ENCODE peak calls at places on chromosomes 1 and 21, in nine cellular contexts. M is bronchial epithelial cell, R is foreskin fibroblast, E is upper lobe of right lung, G is Calu3, F is NB4, Y is colonic mucosa, W is lower lobe of right lung, Z is IMR-90. B is an unnamed sample.

GRCh38 chr1:162904579-162904978 is 43.6 kb upstream of the CCDC190 start:
- DNase-seq in M (no peak), Z (no peak), Y (no peak), E (no peak), G (no peak), F (no peak), R (no peak), W (no peak), B (no peak)

GRCh38 chr1:159828916-159829634 is 2.4 kb downstream of the SLAMF8 start:
- DNase-seq in M (no peak), Y (peak; percentile 40), G (peak; percentile 63), F (peak; percentile 77), E (peak; percentile 75), Z (no peak), R (no peak), W (peak; percentile 72), B (peak; percentile 52)

GRCh38 chr1:180935326-180936109 is 22.8 kb downstream of the KIAA1614 start:
- DNase-seq in Y (peak; percentile 62), R (no peak), E (no peak), F (no peak), G (no peak), M (no peak), Z (no peak), W (no peak), B (peak; percentile 38)

GRCh38 chr1:69569281-69569970 is 1.7 kb downstream of the LRRC7 start:
- DNase-seq in E (no peak), G (no peak), R (peak; percentile 10), M (no peak), W (no peak), Z (no peak), Y (no peak), F (no peak), B (peak; percentile 30)

GRCh38 chr1:200895801-200896570 is 1.3 kb downstream of the INAVA start:
- DNase-seq in M (no peak), R (no peak), Y (no peak), E (no peak), W (no peak), F (peak; percentile 68), G (peak; percentile 55), Z (no peak), B (no peak)

GRCh38 chr1:59107516-59107915 is 189.4 kb upstream of the FGGY start:
- DNase-seq in W (no peak), E (no peak), F (peak; percentile 7), M (peak; percentile 95), Y (no peak), Z (no peak), R (peak; percentile 74), G (no peak), B (no peak)

GRCh38 chr21:30515681-30516080 is 13.7 kb upstream of the KRTAP19-5 start:
- DNase-seq in R (no peak), M (no peak), E (no peak), G (no peak), Y (no peak), F (no peak), Z (no peak), W (no peak), B (no peak)

GRCh38 chr1:166969074-166969677 is 6.2 kb downstream of the ILDR2 start:
- DNase-seq in Z (no peak), F (no peak), E (no peak), R (no peak), Y (no peak), M (no peak), W (no peak), G (no peak), B (no peak)

GRCh38 chr1:30538226-30538625 is 185.2 kb downstream of the MATN1 start:
- DNase-seq in G (no peak), M (no peak), E (no peak), Y (no peak), F (no peak), W (no peak), R (no peak), Z (no peak), B (no peak)

GRCh38 chr1:159854101-159854692 is 8.3 kb downstream of the VSIG8 start:
- DNase-seq in Z (no peak), W (peak; percentile 89), M (no peak), R (peak; percentile 82), E (peak; percentile 91), F (peak; percentile 29), Y (peak; percentile 90), G (peak; percentile 73), B (peak; percentile 71)

DNA sequence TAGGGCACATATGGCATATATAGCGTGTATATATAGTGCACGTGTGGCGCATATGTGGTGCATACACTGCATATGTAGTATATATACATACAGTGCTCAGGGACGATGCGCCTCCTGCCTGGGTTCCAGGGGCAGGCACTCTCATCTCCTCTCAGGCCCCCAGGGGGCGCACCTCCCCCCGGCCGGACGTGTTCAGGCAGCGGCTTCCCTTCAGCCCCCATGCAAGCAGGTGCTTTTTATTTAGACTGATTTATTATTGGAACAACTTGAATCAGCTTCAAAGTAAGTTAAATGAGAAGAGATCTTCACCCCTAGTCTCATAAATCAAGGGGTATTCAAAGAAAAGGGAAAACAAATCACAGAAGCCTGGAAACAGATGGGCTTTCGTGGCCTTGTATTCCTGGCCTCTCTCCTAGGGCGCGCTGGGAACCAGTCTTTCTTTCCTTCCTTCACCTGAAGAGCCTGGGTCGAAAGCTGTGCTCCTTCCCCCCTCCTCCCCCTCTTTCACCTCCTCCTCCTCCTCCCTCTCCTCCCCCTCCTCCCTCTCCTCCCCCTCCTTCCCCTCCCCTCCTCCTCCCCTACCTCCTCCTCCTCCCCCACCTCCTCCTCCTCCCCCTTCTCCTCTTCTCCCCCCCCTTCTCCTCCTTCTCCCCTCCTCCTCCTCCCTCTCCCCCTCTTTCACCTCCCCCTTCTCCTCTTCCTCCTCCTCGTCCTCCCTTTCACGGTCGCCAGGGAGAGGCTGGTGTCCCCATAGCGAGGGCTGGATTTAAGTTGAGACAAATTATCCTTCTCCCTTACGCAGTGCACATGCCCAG is 64.7 kb downstream of the UBIAD1 start:
- DNase-seq in F (peak; percentile 63), Y (peak; percentile 50), M (no peak), R (peak; percentile 57), G (peak; percentile 64), E (peak; percentile 73), Z (no peak), W (peak; percentile 55), B (peak; percentile 86)
- TF ChIP-seq CTCF in F (peak; percentile 83), Y (peak; percentile 61), M (peak; percentile 60), R (peak; percentile 75), G (peak; percentile 62), E (peak; percentile 65), Z (peak; percentile 47), W (peak; percentile 69), B (peak; percentile 91)

GRCh38 chr1:110477445-110477957 is 26.6 kb downstream of the PROK1 start:
- DNase-seq in R (no peak), F (peak; percentile 21), Z (no peak), M (peak; percentile 43), Y (peak; percentile 25), G (peak; percentile 64), W (no peak), E (no peak), B (no peak)
- TF ChIP-seq CTCF in R (no peak), F (peak; percentile 21), Z (peak; percentile 24), M (peak; percentile 64), Y (no peak), G (no peak), W (peak; percentile 17), E (peak; percentile 7), B (no peak)

DNA sequence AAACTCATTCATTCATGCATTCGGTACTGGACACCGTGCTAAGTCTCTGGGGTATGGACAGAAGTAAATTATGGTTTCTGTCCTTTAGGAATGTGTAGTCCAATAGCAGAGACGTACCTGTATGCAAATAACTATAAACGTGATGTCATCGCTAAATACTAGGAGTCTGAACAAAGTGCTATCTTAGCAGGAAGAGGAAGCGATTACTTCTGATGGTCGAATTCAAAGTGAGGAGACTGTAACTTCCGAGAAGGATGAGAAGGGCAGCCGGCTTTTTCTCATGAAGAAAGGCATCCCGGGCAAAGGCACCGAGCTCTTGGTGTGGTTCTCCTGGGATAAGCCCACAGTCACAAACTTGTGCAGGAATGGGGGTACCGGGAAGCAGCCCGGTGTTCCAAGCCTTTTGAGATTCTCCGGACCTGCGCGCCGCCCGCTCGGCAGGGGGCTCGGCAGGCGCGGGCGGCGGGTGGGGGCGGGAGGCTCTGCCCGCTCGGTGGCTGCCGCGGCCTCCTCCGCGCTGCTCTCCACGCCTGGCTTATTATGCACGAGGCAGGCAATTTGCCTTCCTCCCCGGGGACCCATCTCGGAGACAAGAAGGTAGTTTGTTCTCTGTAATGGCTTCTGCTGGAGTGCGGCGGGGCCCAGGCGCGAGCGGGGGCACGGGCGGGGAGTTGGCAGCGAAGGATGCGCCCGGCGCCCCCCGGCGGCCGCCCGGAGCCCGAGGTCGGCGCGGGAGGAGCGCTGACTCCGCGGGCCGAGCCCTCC is 67.5 kb upstream of the CD1D start:
- DNase-seq in W (no peak), G (peak; percentile 75), R (peak; percentile 78), E (no peak), Y (peak; percentile 42), Z (peak; percentile 15), M (peak; percentile 35), F (peak; percentile 70), B (peak; percentile 83)
- TF ChIP-seq CTCF in W (peak; percentile 51), G (peak; percentile 69), R (no peak), E (peak; percentile 41), Y (peak; percentile 42), Z (peak; percentile 59), M (peak; percentile 46), F (no peak), B (peak; percentile 41)

GRCh38 chr1:63626222-63626621 is 33.0 kb downstream of the PGM1 start:
- DNase-seq in Z (no peak), E (no peak), F (peak; percentile 14), W (no peak), M (no peak), R (no peak), Y (no peak), G (no peak), B (no peak)

GRCh38 chr1:63623952-63624351 is 30.7 kb downstream of the PGM1 start:
- DNase-seq in Y (no peak), G (no peak), F (no peak), E (no peak), R (no peak), M (no peak), Z (no peak), W (no peak), B (no peak)

GRCh38 chr1:63621698-63622097 is 28.5 kb downstream of the PGM1 start:
- DNase-seq in W (no peak), Z (peak; percentile 54), F (no peak), E (no peak), R (peak; percentile 32), G (no peak), M (no peak), Y (no peak), B (no peak)

GRCh38 chr1:63622847-63623566 is 29.8 kb downstream of the PGM1 start:
- DNase-seq in Y (no peak), E (no peak), W (no peak), R (no peak), Z (no peak), F (no peak), G (no peak), M (no peak), B (no peak)

GRCh38 chr1:63624911-63625310 is 31.7 kb downstream of the PGM1 start:
- DNase-seq in Y (no peak), M (no peak), Z (no peak), E (no peak), R (peak; percentile 22), W (no peak), G (no peak), F (no peak), B (no peak)
- TF ChIP-seq CTCF in Y (no peak), M (no peak), Z (peak; percentile 32), E (peak; percentile 10), R (no peak), W (no peak), G (no peak), F (no peak), B (no peak)

GRCh38 chr21:26001356-26001755 is 169.2 kb downstream of the APP start:
- DNase-seq in M (no peak), F (no peak), Z (no peak), E (no peak), W (no peak), Y (peak; percentile 31), R (no peak), G (no peak), B (no peak)
- TF ChIP-seq CTCF in M (no peak), F (no peak), Z (no peak), E (no peak), W (no peak), Y (no peak), R (no peak), G (no peak), B (no peak)

B was measured in nephron progenitor cell.